ENCODE peak calls at places on chromosomes 3 and 15, in five cellular contexts. P, H, R, L and U are unnamed samples.

GRCh38 chr3:46089237-46090011 is 62.1 kb upstream of the XCR1 start:
- DNase-seq in P (peak; percentile 51), H (no peak), R (peak; percentile 99), L (no peak), U (no peak)

GRCh38 chr15:62071711-62072308 is 5.0 kb downstream of the C2CD4A start:
- DNase-seq in P (no peak), H (no peak), R (peak; percentile 65), L (peak; percentile 50), U (peak; percentile 34)

GRCh38 chr3:57973715-57974477 is 34.3 kb upstream of the FLNB start:
- DNase-seq in P (no peak), H (no peak), R (no peak), L (no peak), U (no peak)

GRCh38 chr3:45548724-45549123 is 45.8 kb upstream of the LIMD1 start:
- DNase-seq in P (no peak), H (no peak), R (peak; percentile 91), L (no peak), U (no peak)

GRCh38 chr3:48267782-48268181 is 26.9 kb downstream of the ZNF589 start:
- DNase-seq in P (no peak), H (no peak), R (no peak), L (no peak), U (no peak)

GRCh38 chr3:50221413-50222168 is 14.4 kb upstream of the GNAI2 start:
- DNase-seq in P (no peak), H (no peak), R (no peak), L (no peak), U (no peak)

GRCh38 chr3:158792709-158793108 is 9.1 kb upstream of the MFSD1 start:
- DNase-seq in P (no peak), H (no peak), R (peak; percentile 88), L (no peak), U (no peak)

GRCh38 chr15:69556344-69556743 is 103.7 kb downstream of the RPLP1 start:
- DNase-seq in P (no peak), H (no peak), R (no peak), L (no peak), U (no peak)

GRCh38 chr3:104460477-104461406 is 906.0 kb upstream of the ALCAM start:
- DNase-seq in P (no peak), H (no peak), R (peak; percentile 30), L (no peak), U (no peak)

GRCh38 chr15:63210151-63211051 is 21.0 kb downstream of the RAB8B start:
- DNase-seq in P (no peak), H (no peak), R (no peak), L (no peak), U (no peak)